ENCODE peak calls at places on chromosomes 6 and 20, in seven cellular contexts. E is IMR-90, I is sigmoid colon, Z is uterus, G is ovary, D is Peyer's patch, U is stomach. F is an unnamed sample.

GRCh38 chr6:105199711-105200110 is 19.9 kb upstream of the POPDC3 start:
- DNase-seq in D (no peak), E (no peak), U (no peak), G (no peak), Z (no peak), I (no peak), F (no peak)

GRCh38 chr20:35561268-35561667 is 19.4 kb downstream of the ERGIC3 start:
- DNase-seq in E (peak; percentile 59), D (peak; percentile 53), Z (no peak), G (no peak), I (no peak), U (no peak), F (no peak)

GRCh38 chr20:37699202-37699601 is 5.4 kb downstream of the CTNNBL1 start:
- DNase-seq in Z (no peak), U (peak; percentile 61), D (no peak), G (no peak), I (no peak), E (no peak), F (no peak)

GRCh38 chr20:10611357-10611756 is 62.4 kb downstream of the JAG1 start:
- DNase-seq in I (peak; percentile 85), Z (peak; percentile 63), U (no peak), E (peak; percentile 66), D (no peak), G (no peak), F (no peak)

GRCh38 chr6:41427642-41428401 is 92.4 kb downstream of the NCR2 start:
- DNase-seq in I (peak; percentile 75), E (no peak), U (peak; percentile 89), G (peak; percentile 56), D (peak; percentile 69), Z (peak; percentile 69), F (peak; percentile 82)

GRCh38 chr6:77454386-77454785 is 8.9 kb downstream of the HTR1B start:
- DNase-seq in D (no peak), Z (no peak), U (no peak), E (peak; percentile 21), I (no peak), G (no peak), F (no peak)

GRCh38 chr6:123777554-123777953 is 26.1 kb upstream of the NKAIN2 start:
- DNase-seq in D (no peak), Z (no peak), U (no peak), I (no peak), G (no peak), E (peak; percentile 1), F (no peak)

GRCh38 chr6:157904999-157905398 is 76.7 kb upstream of the SYNJ2 start:
- DNase-seq in I (no peak), G (no peak), D (no peak), Z (no peak), E (no peak), U (no peak), F (no peak)

GRCh38 chr6:21922086-21922485 is 328.5 kb downstream of the SOX4 start:
- DNase-seq in D (no peak), G (no peak), Z (no peak), E (peak; percentile 41), I (no peak), U (no peak), F (no peak)

GRCh38 chr6:137811121-137811911 is 55.7 kb upstream of the TNFAIP3 start:
- DNase-seq in G (no peak), D (peak; percentile 93), Z (peak; percentile 59), I (peak; percentile 88), U (peak; percentile 79), E (peak; percentile 96), F (peak; percentile 93)

DNA sequence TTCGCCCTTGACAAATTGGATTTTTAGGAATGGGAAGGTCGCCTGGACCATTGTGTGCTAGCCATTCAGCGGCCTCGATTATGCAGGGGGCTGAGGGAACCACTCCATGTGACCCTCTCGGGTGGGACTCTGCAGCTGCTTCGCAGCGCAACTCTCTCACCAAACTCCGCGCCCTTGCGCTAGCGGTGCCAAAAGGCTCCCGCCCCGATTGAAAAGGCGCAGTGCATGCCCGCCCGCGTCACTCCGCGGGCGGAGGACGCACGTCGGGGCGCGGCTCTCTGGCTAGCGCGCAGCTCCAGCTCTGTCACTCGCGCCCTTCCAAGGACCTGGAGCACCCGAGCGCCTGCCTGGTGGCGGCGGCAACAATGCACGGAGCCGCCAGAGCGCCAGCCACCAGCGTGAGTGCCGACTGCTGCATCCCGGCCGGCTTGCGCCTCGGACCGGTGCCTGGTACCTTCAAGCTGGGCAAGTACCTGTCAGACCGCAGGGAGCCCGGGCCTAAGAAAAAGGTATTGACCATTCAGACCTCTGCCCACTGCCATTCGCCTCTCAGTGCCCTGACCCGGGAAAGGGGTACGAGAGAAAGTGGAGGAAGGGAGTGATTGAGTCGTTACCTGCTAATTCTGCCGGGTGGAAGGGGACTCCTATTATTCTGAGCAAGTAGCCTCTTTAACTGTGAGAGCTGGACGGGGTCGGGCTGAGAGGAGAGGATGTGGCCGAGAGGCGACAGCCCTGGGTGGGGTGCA is at the start of gene PRDM13:
- DNase-seq in I (no peak), E (no peak), U (no peak), Z (no peak), G (no peak), D (no peak), F (no peak)
- H3K9me3 ChIP-seq in I (no peaks in the 10 kb centered on the region), E (peaks cover 11% of the 10 kb centered on the region), U (no peaks in the 10 kb centered on the region), Z (no peaks in the 10 kb centered on the region), G (no peaks in the 10 kb centered on the region), D (no peaks in the 10 kb centered on the region), F (no peaks in the 10 kb centered on the region)

DNA sequence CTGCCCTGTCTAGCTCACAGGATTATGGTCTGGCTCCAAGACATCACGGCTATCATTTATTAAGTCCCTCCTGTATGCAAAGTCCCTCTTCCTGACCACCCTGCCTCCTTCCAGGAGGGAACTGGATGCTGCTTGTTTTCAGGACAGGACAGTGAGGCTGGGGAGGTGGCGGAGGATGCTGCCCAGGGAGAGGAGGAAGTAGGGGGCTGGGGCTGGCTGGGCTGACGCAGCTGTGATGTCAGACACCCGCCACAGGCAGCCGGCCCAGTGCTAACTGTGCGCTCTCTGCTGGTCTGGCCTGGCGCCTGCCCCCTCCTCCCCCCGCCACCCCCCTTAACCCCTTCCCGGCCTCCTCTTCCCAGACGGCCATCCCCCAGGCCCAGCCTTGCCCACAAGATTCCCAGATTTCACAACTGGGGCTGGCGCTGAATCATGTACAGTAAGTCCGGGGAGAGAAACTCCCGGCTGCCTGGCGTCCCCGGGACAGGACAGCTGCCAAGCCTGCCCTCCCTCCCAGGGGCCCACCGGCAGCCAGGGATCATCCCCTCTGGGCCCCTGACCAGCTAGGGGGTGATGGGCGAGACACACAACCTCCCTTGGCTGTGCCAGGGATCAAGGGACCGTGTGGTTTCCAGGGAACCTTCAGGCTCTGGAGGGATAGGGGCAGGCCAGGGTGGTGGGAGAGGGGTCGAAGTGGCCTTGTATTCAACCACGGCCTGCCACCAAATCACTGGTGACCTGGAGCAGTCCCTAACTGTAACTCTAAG is 118.1 kb downstream of the CEBPB start:
- DNase-seq in E (peak; percentile 100), D (peak; percentile 85), Z (peak; percentile 96), I (peak; percentile 99), U (peak; percentile 80), G (peak; percentile 92), F (peak; percentile 95)
- TF ChIP-seq POLR2A in E (peak; percentile 74), D (peak; percentile 37), Z (peak; percentile 40), I (peak; percentile 50), U (no peak), G (peak; percentile 71), F (no peak)

GRCh38 chr6:170160628-170161611 is 130.0 kb downstream of the DLL1 start:
- DNase-seq in E (no peak), I (no peak), G (no peak), D (no peak), U (no peak), Z (no peak), F (no peak)

GRCh38 chr6:170163405-170164170 is 127.3 kb downstream of the DLL1 start:
- DNase-seq in U (no peak), E (no peak), Z (no peak), I (no peak), G (no peak), D (no peak), F (peak; percentile 42)

GRCh38 chr6:170162011-170162770 is 128.7 kb downstream of the DLL1 start:
- DNase-seq in I (peak; percentile 64), D (no peak), G (no peak), U (no peak), E (no peak), Z (no peak), F (peak; percentile 70)

GRCh38 chr6:170164271-170164900 is 126.5 kb downstream of the DLL1 start:
- DNase-seq in U (no peak), D (no peak), I (no peak), G (no peak), E (no peak), Z (no peak), F (peak; percentile 67)

DNA sequence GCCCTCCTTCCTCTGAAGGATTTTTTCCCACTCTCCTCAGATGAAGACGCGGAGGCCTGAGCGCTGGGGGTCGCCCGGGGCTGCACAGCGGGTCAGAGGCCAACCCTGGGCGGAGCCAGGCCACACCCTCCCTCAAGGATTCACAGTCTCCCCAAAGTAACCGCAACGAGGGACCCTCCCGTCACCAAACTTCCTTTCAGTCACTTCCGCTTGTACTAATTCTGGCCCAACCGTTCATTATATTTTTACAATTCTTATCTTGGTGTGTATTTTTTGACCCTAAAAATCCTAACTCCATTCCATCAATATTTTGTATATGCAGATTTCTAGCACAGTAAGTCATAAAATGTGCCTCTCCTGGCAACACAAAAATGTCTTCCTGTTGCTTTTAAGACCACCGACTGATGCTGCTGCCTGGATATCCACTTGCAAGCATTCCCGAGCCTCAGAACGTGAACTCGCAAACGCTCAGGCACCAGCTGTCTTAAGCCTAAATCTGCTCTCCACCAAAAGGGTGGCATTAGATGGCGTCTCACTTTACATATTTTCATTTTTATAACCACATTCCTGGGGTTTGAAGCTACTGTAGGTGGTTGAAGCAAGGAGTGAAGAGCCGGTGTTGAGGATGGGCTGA is 128.0 kb downstream of the DLL1 start:
- DNase-seq in G (no peak), I (no peak), E (no peak), U (no peak), Z (no peak), D (no peak), F (peak; percentile 62)
- H3K9me3 ChIP-seq in G (no peaks in the 10 kb centered on the region), I (no peaks in the 10 kb centered on the region), E (peaks cover 65% of the 10 kb centered on the region), U (no peaks in the 10 kb centered on the region), Z (no peaks in the 10 kb centered on the region), D (no peaks in the 10 kb centered on the region), F (no peaks in the 10 kb centered on the region)

DNA sequence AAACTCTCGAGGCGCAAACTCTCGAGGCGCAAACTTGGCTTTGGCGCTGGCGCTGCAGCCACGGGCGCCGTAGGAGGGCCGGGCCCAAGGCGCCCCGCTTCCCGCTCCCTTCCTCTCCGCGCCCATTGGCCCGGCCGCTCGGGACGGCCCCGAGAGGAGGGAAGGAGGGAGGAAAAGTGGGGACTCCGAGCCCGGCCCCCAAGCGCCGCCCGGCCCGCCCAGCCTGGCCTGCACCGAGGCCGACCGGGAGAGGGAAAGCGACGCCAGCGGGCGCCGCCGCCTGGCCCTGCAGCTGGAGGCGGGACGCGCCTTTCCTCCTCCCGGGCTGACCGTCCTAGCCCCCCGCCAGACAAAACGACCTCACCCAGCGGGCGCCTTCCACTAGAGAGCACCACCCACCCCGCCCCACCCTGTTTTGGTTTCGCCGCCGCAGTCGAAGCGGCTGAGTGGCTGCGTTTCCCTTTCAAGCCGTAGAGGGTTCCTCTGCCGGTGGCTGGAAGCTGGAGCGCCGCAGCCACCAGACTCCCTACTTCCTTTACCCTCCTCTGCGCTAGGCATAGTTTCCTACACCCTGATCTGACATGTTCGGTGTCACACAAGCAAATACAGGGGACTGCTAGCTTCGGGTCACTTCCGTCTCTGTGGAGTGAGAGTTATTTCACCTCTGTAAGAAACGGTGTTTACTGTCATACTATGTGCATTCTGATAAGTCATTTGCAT is at the start of gene MBOAT1:
- DNase-seq in Z (peak; percentile 94), U (peak; percentile 91), I (peak; percentile 96), E (peak; percentile 87), G (peak; percentile 91), D (peak; percentile 91), F (peak; percentile 95)
- TF ChIP-seq POLR2A in Z (peak; percentile 82), U (no peak), I (peak; percentile 38), E (peak; percentile 48), G (peak; percentile 64), D (peak; percentile 75), F (no peak)

GRCh38 chr6:36735110-36735971 is 37.7 kb downstream of the RAB44 start:
- DNase-seq in E (peak; percentile 76), I (peak; percentile 94), U (peak; percentile 72), Z (peak; percentile 87), G (peak; percentile 51), D (peak; percentile 76), F (peak; percentile 67)
- H3K9me3 ChIP-seq in E (no peaks in the 10 kb centered on the region), I (no peaks in the 10 kb centered on the region), U (no peaks in the 10 kb centered on the region), Z (no peaks in the 10 kb centered on the region), G (no peaks in the 10 kb centered on the region), D (no peaks in the 10 kb centered on the region), F (no peaks in the 10 kb centered on the region)

F was measured in spleen.